ENCODE peak calls at places on chromosomes 1 and 21, in seven cellular contexts. Y, B, W, Z, X, L and P are unnamed samples.

GRCh38 chr21:39720126-39720778 is 24.7 kb upstream of the IGSF5 start:
- DNase-seq in Y (no peak), L (no peak), B (no peak), X (no peak), W (no peak), Z (no peak), P (no peak)

GRCh38 chr1:201888282-201889033 is at the start of gene SHISA4:
- DNase-seq in W (peak; percentile 62), Y (peak; percentile 73), Z (no peak), L (peak; percentile 83), X (peak; percentile 85), B (peak; percentile 94), P (peak; percentile 91)

GRCh38 chr1:215146252-215146975 is 63.9 kb downstream of the KCNK2 start:
- DNase-seq in W (no peak), B (no peak), Y (no peak), Z (peak; percentile 69), L (peak; percentile 51), X (peak; percentile 37), P (no peak)

GRCh38 chr1:31502926-31503511 is 73.3 kb upstream of the TINAGL1 start:
- DNase-seq in Z (no peak), L (no peak), B (no peak), W (no peak), X (no peak), Y (no peak), P (no peak)

GRCh38 chr1:162682013-162682419 is 49.8 kb downstream of the DDR2 start:
- DNase-seq in L (no peak), X (no peak), B (peak; percentile 65), Z (no peak), Y (no peak), W (no peak), P (no peak)

GRCh38 chr1:92411511-92411910 is 75.2 kb downstream of the GFI1 start:
- DNase-seq in B (no peak), X (no peak), W (no peak), Y (no peak), Z (peak; percentile 85), L (no peak), P (peak; percentile 9)

GRCh38 chr1:229221106-229222019 is 49.5 kb upstream of the RAB4A start:
- DNase-seq in W (peak; percentile 66), X (no peak), L (peak; percentile 76), Y (no peak), B (no peak), Z (no peak), P (no peak)

GRCh38 chr1:8571200-8571984 is 246.0 kb downstream of the RERE start:
- DNase-seq in Y (no peak), W (no peak), X (no peak), L (peak; percentile 73), B (no peak), Z (no peak), P (no peak)

GRCh38 chr1:106957795-106958194 is 98.7 kb upstream of the PRMT6 start:
- DNase-seq in X (no peak), L (no peak), Y (no peak), Z (no peak), B (no peak), W (no peak), P (no peak)

GRCh38 chr1:80540605-80541004 is 1260.1 kb upstream of the ADGRL2 start:
- DNase-seq in L (no peak), B (no peak), Z (no peak), X (no peak), W (no peak), Y (no peak), P (no peak)

GRCh38 chr1:114079596-114080190 is 74.0 kb downstream of the SYT6 start:
- DNase-seq in W (no peak), L (no peak), X (no peak), Z (no peak), B (no peak), Y (no peak), P (no peak)

GRCh38 chr1:112737573-112737972 is 22.4 kb upstream of the PPM1J start:
- DNase-seq in W (no peak), B (no peak), Z (no peak), Y (no peak), L (no peak), X (no peak), P (no peak)

GRCh38 chr1:45934947-45935346 is 131.5 kb downstream of the MAST2 start:
- DNase-seq in Y (no peak), L (no peak), W (no peak), X (no peak), Z (no peak), B (no peak), P (no peak)

GRCh38 chr1:248820041-248820585 is 5.6 kb downstream of the SH3BP5L start:
- DNase-seq in W (peak; percentile 25), Y (no peak), B (no peak), L (no peak), X (no peak), Z (peak; percentile 40), P (no peak)

DNA sequence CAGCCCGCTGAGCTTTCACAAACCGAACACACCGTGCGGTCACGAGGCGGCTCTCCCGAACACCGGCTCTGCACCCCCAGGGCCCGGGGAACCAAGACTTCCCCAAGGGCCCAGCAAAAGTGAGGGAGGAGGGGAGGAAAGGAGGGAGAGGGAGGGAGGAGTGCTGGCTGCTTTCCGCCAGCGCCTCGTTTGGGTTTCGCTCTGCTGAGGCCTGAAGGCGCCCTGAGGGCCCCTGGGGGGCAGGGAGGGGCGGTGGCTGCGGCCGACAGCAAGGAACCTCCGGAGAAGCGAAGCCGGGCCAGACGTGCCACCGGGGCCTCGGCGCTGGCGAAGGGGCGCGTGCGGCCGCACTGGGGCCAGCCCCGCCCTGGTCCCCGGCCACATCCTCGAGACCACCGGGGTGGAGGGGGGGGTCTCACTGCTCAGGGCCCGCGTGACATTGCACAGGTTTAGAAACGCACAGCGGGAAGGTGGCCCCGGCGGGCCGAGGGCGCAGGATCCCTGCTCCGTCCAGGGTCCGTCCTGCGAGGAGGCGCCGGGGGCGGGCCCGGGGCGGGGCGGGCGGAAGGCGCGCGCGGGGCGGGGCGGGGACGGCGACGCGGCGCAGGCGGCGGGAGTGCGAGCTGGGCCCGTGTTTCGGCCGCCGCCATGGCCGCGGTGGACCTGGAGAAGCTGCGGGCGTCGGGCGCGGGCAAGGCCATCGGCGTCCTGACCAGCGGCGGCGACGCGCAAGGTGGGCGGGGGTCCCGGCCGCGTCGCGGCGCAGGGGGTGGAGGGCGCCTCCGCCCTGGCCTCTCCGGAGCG is at the start of gene PFKL:
- DNase-seq in X (peak; percentile 74), L (peak; percentile 80), Z (peak; percentile 96), Y (peak; percentile 76), B (peak; percentile 79), W (peak; percentile 87), P (peak; percentile 98)
- TF ChIP-seq POLR2A in X (no peak), L (no peak), Z (peak; percentile 52), Y (peak; percentile 4), B (peak; percentile 34), W (peak; percentile 75), P (peak; percentile 90)

GRCh38 chr1:51729824-51730284 is 113.0 kb downstream of the OSBPL9 start:
- DNase-seq in W (no peak), Z (peak; percentile 83), L (no peak), B (no peak), Y (no peak), X (peak; percentile 37), P (peak; percentile 23)
- TF ChIP-seq POLR2A in W (no peak), Z (peak; percentile 18), L (no peak), B (no peak), Y (no peak), X (no peak), P (peak; percentile 38)

GRCh38 chr21:24428539-24429186 is 1178.6 kb downstream of the MRPL39 start:
- DNase-seq in Y (no peak), L (no peak), W (no peak), B (no peak), X (no peak), Z (no peak), P (no peak)
- TF ChIP-seq POLR2A in Y (no peak), L (no peak), W (no peak), B (no peak), X (no peak), Z (no peak), P (no peak)

DNA sequence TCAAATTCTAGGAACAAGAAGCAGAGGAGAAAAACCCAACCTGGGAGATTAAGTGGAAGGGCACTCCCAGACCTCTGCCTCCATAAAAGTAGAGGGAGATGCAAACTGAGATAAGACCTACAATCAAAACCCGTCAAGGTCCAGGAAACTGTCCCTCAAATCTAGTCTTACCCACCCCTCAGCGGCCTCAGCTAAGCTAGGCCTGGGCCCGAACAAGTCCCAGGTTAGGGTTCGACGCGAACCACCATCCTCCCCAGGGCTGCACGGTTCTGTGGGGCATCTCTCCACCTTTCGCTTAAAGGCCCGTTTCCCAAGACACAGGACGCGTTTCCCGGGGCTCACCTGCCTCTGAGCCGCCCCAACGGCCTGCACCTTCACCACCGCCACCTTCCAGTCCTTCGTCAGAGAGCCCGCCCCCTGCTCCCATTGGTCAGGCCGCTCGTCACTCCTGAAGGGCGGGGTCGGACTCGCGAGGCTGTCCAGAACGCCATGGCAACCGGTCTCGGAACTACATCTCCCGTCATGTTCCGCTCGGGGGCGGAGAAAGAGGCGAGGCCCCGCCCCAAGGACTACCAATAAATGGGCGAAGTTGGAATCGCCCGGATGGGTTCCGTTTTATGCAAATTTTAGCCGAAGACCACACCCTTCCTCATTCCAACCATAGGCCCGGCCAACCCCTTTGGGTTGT is at the start of gene CRYZL1:
- DNase-seq in Y (peak; percentile 100), Z (peak; percentile 99), B (peak; percentile 100), X (peak; percentile 100), W (peak; percentile 100), L (peak; percentile 100), P (peak; percentile 94)
- TF ChIP-seq POLR2A in Y (peak; percentile 57), Z (peak; percentile 72), B (peak; percentile 60), X (peak; percentile 50), W (peak; percentile 86), L (no peak), P (peak; percentile 93)

GRCh38 chr21:33542640-33543504 is at the start of gene SON:
- DNase-seq in X (peak; percentile 100), L (peak; percentile 99), Z (peak; percentile 99), B (peak; percentile 100), Y (peak; percentile 97), W (peak; percentile 99), P (peak; percentile 97)

GRCh38 chr21:33541105-33541711 is 709 bp downstream of the GART start:
- DNase-seq in X (no peak), B (no peak), Y (peak; percentile 49), L (no peak), W (peak; percentile 50), Z (peak; percentile 58), P (no peak)

GRCh38 chr21:33543505-33544129 is 779 bp downstream of the SON start:
- DNase-seq in Z (peak; percentile 82), X (no peak), B (no peak), L (peak; percentile 72), W (peak; percentile 82), Y (no peak), P (no peak)

GRCh38 chr21:33540711-33541104 is 1.2 kb downstream of the GART start:
- DNase-seq in L (no peak), X (no peak), W (no peak), B (no peak), Y (no peak), Z (no peak), P (no peak)

GRCh38 chr21:33541756-33542639 is at the start of gene GART:
- DNase-seq in Z (peak; percentile 90), Y (peak; percentile 88), W (peak; percentile 92), B (peak; percentile 89), X (peak; percentile 88), L (peak; percentile 86), P (peak; percentile 75)
- TF ChIP-seq POLR2A in Z (peak; percentile 89), Y (peak; percentile 87), W (peak; percentile 70), B (peak; percentile 60), X (peak; percentile 38), L (no peak), P (peak; percentile 95)